ENCODE peak calls at places on chromosome 17, in four cellular contexts. One of them, this sample, is unnamed.
A peak's percentile ranks its signal among the peaks of the same experiment; 100 is the strongest.

GRCh38 chr17:64418506-64419339 is 28.1 kb upstream of the PECAM1 start:
- DNase-seq in Peyer's patch: no peak
- DNase-seq in stimulated activated CD8-positive, alpha-beta memory T cell treated with anti-CD3 and anti-CD28 coated beads, Interleukin-15, amount 100 ng/mL, for 48 hours: no peak
- DNase-seq in naive thymus-derived CD4-positive, alpha-beta T cell: peak; percentile 49
- DNase-seq in this sample: peak; percentile 29

GRCh38 chr17:74748279-74748528 is 224 bp upstream of the NHERF1 start:
- DNase-seq in stimulated activated CD8-positive, alpha-beta memory T cell treated with anti-CD3 and anti-CD28 coated beads, Interleukin-15, amount 100 ng/mL, for 48 hours: no peak
- DNase-seq in naive thymus-derived CD4-positive, alpha-beta T cell: peak; percentile 85
- DNase-seq in Peyer's patch: no peak
- DNase-seq in this sample: no peak

GRCh38 chr17:49523706-49524472 is 28.8 kb downstream of the NGFR start:
- DNase-seq in Peyer's patch: peak; percentile 31
- DNase-seq in naive thymus-derived CD4-positive, alpha-beta T cell: peak; percentile 70
- DNase-seq in stimulated activated CD8-positive, alpha-beta memory T cell treated with anti-CD3 and anti-CD28 coated beads, Interleukin-15, amount 100 ng/mL, for 48 hours: peak; percentile 16
- DNase-seq in this sample: no peak

GRCh38 chr17:82957469-82957795 is 117.6 kb upstream of the ZNF750 start:
- DNase-seq in stimulated activated CD8-positive, alpha-beta memory T cell treated with anti-CD3 and anti-CD28 coated beads, Interleukin-15, amount 100 ng/mL, for 48 hours: no peak
- DNase-seq in Peyer's patch: peak; percentile 34
- DNase-seq in naive thymus-derived CD4-positive, alpha-beta T cell: no peak
- DNase-seq in this sample: no peak

GRCh38 chr17:68749742-68750562 is 148.8 kb upstream of the FAM20A start:
- DNase-seq in naive thymus-derived CD4-positive, alpha-beta T cell: no peak
- DNase-seq in Peyer's patch: no peak
- DNase-seq in stimulated activated CD8-positive, alpha-beta memory T cell treated with anti-CD3 and anti-CD28 coated beads, Interleukin-15, amount 100 ng/mL, for 48 hours: no peak
- DNase-seq in this sample: no peak

GRCh38 chr17:7589204-7589868 is 558 bp downstream of the SOX15 start:
- DNase-seq in stimulated activated CD8-positive, alpha-beta memory T cell treated with anti-CD3 and anti-CD28 coated beads, Interleukin-15, amount 100 ng/mL, for 48 hours: peak; percentile 41
- DNase-seq in Peyer's patch: peak; percentile 88
- DNase-seq in naive thymus-derived CD4-positive, alpha-beta T cell: peak; percentile 62
- DNase-seq in this sample: peak; percentile 70

GRCh38 chr17:74201250-74201649 is 2.2 kb upstream of the RPL38 start:
- DNase-seq in Peyer's patch: no peak
- DNase-seq in stimulated activated CD8-positive, alpha-beta memory T cell treated with anti-CD3 and anti-CD28 coated beads, Interleukin-15, amount 100 ng/mL, for 48 hours: no peak
- DNase-seq in naive thymus-derived CD4-positive, alpha-beta T cell: no peak
- DNase-seq in this sample: no peak

GRCh38 chr17:61517843-61518606 is 65.8 kb downstream of the TBX4 start:
- DNase-seq in naive thymus-derived CD4-positive, alpha-beta T cell: no peak
- DNase-seq in stimulated activated CD8-positive, alpha-beta memory T cell treated with anti-CD3 and anti-CD28 coated beads, Interleukin-15, amount 100 ng/mL, for 48 hours: no peak
- DNase-seq in Peyer's patch: no peak
- DNase-seq in this sample: no peak

GRCh38 chr17:29617125-29617480 is 5.6 kb downstream of the CORO6 start:
- DNase-seq in stimulated activated CD8-positive, alpha-beta memory T cell treated with anti-CD3 and anti-CD28 coated beads, Interleukin-15, amount 100 ng/mL, for 48 hours: peak; percentile 84
- DNase-seq in naive thymus-derived CD4-positive, alpha-beta T cell: peak; percentile 89
- DNase-seq in Peyer's patch: peak; percentile 87
- DNase-seq in this sample: no peak

GRCh38 chr17:38871247-38871991 is 1.6 kb downstream of the LASP1 start:
- DNase-seq in naive thymus-derived CD4-positive, alpha-beta T cell: peak; percentile 76
- DNase-seq in Peyer's patch: peak; percentile 89
- DNase-seq in stimulated activated CD8-positive, alpha-beta memory T cell treated with anti-CD3 and anti-CD28 coated beads, Interleukin-15, amount 100 ng/mL, for 48 hours: peak; percentile 70
- DNase-seq in this sample: no peak

GRCh38 chr17:77400445-77400870 is 259.7 kb downstream of the SEC14L1 start:
- DNase-seq in Peyer's patch: no peak
- DNase-seq in naive thymus-derived CD4-positive, alpha-beta T cell: peak; percentile 71
- DNase-seq in stimulated activated CD8-positive, alpha-beta memory T cell treated with anti-CD3 and anti-CD28 coated beads, Interleukin-15, amount 100 ng/mL, for 48 hours: peak; percentile 70
- DNase-seq in this sample: no peak

GRCh38 chr17:20234266-20234665 is 225.1 kb downstream of the SPECC1 start:
- DNase-seq in stimulated activated CD8-positive, alpha-beta memory T cell treated with anti-CD3 and anti-CD28 coated beads, Interleukin-15, amount 100 ng/mL, for 48 hours: peak; percentile 55
- DNase-seq in naive thymus-derived CD4-positive, alpha-beta T cell: peak; percentile 62
- DNase-seq in Peyer's patch: no peak
- DNase-seq in this sample: no peak

GRCh38 chr17:81976332-81977210 is 858 bp upstream of the ASPSCR1 start:
- DNase-seq in stimulated activated CD8-positive, alpha-beta memory T cell treated with anti-CD3 and anti-CD28 coated beads, Interleukin-15, amount 100 ng/mL, for 48 hours: no peak
- DNase-seq in naive thymus-derived CD4-positive, alpha-beta T cell: peak; percentile 30
- DNase-seq in Peyer's patch: peak; percentile 58
- DNase-seq in this sample: no peak

GRCh38 chr17:81902023-81902652 is at the start of gene NPB:
- DNase-seq in naive thymus-derived CD4-positive, alpha-beta T cell: no peak
- DNase-seq in Peyer's patch: peak; percentile 68
- DNase-seq in stimulated activated CD8-positive, alpha-beta memory T cell treated with anti-CD3 and anti-CD28 coated beads, Interleukin-15, amount 100 ng/mL, for 48 hours: no peak
- DNase-seq in this sample: no peak